ENCODE peak calls at places on chromosomes 1 and 21, in eight cellular contexts. S is body of pancreas, O is thyroid gland, G is uterus, B is IMR-90, A is A549, Q is ovary, K is heart left ventricle. J is an unnamed sample.
A peak's percentile ranks its signal among the peaks of the same experiment; 100 is the strongest.

GRCh38 chr1:237709355-237709754 is 181.4 kb downstream of the ZP4 start:
- DNase-seq in S (no peak), O (no peak), A (no peak), K (no peak), B (no peak), Q (no peak), G (no peak), J (no peak)

GRCh38 chr1:41880951-41881885 is 37.5 kb downstream of the HIVEP3 start:
- DNase-seq in B (no peak), O (no peak), S (no peak), K (no peak), G (no peak), A (no peak), Q (no peak), J (no peak)

GRCh38 chr1:26991310-26992116 is 2.0 kb upstream of the TRNP1 start:
- DNase-seq in B (peak; percentile 88), K (no peak), O (no peak), A (peak; percentile 91), S (peak; percentile 30), G (no peak), Q (no peak), J (no peak)

GRCh38 chr1:166603296-166603695 is 236.0 kb upstream of the POGK start:
- DNase-seq in K (no peak), G (no peak), S (no peak), O (no peak), B (no peak), A (no peak), Q (no peak), J (no peak)

GRCh38 chr1:207808322-207808705 is 56.5 kb downstream of the CD46 start:
- DNase-seq in A (no peak), K (no peak), G (no peak), Q (peak; percentile 33), S (no peak), B (no peak), O (no peak), J (no peak)

GRCh38 chr1:200468264-200469001 is 58.6 kb upstream of the ZNF281 start:
- DNase-seq in A (no peak), G (no peak), K (no peak), S (no peak), Q (no peak), B (peak; percentile 30), O (no peak), J (no peak)

GRCh38 chr1:224867715-224868114 is 61.8 kb upstream of the DNAH14 start:
- DNase-seq in O (no peak), K (no peak), A (no peak), S (no peak), B (no peak), G (no peak), Q (no peak), J (no peak)

GRCh38 chr21:36385233-36385908 is at the start of gene CHAF1B:
- DNase-seq in Q (peak; percentile 93), O (peak; percentile 61), A (peak; percentile 72), G (peak; percentile 83), S (peak; percentile 92), K (peak; percentile 75), B (peak; percentile 65), J (peak; percentile 85)

GRCh38 chr21:34147835-34148804 is 74.7 kb downstream of the MRPS6 start:
- DNase-seq in Q (peak; percentile 53), G (no peak), A (no peak), K (no peak), O (no peak), B (peak; percentile 33), S (no peak), J (no peak)

GRCh38 chr1:36966242-36966641 is 68.1 kb downstream of the GRIK3 start:
- DNase-seq in Q (peak; percentile 45), S (peak; percentile 19), G (no peak), K (no peak), O (no peak), A (no peak), B (peak; percentile 1), J (no peak)

GRCh38 chr1:41241748-41242644 is at the start of gene SCMH1:
- DNase-seq in K (peak; percentile 58), G (peak; percentile 53), B (peak; percentile 12), S (peak; percentile 60), O (peak; percentile 60), Q (peak; percentile 76), A (peak; percentile 30), J (peak; percentile 57)

GRCh38 chr1:26122988-26123973 is 11.7 kb downstream of the PDIK1L start:
- DNase-seq in O (no peak), K (no peak), G (no peak), A (peak; percentile 21), S (no peak), B (peak; percentile 73), Q (no peak), J (no peak)

DNA sequence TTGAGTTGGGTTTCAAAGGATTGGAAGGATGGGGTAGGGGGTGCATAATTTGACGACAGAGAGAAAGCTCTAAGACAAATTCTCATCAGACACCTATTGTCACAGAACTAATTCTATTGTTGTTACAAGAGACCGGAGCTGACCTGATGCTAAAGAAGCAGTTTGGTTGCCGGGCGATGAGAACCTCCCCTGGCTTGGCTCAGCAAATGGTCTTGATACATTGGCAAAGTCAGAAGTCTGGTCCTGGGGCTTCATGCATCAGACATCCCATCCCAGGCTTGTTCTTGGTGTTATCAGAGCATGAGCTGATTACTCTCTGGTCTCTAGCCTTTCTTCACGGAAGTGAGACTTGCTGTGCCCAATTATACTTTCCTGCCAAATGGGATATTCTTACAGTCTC is 15.4 kb downstream of the TRIM67 start:
- DNase-seq in G (no peak), A (no peak), K (no peak), B (no peak), S (no peak), Q (no peak), O (no peak), J (no peak)
- H3K27ac ChIP-seq in G (no peak overlapping the region), A (no peak overlapping the region), K (no peak overlapping the region), B (no peak overlapping the region), S (no peak overlapping the region), Q (no peak overlapping the region), O (no peak overlapping the region), J (no peak overlapping the region)

GRCh38 chr1:159987186-159987585 is 33.1 kb upstream of the SLAMF9 start:
- DNase-seq in Q (no peak), G (no peak), B (no peak), K (no peak), S (no peak), A (no peak), O (no peak), J (no peak)

GRCh38 chr1:159986531-159986930 is 32.5 kb upstream of the SLAMF9 start:
- DNase-seq in S (no peak), B (no peak), O (no peak), K (no peak), A (no peak), Q (no peak), G (no peak), J (no peak)

GRCh38 chr1:159986093-159986492 is 32.1 kb upstream of the SLAMF9 start:
- DNase-seq in O (no peak), Q (no peak), B (no peak), S (no peak), A (no peak), K (no peak), G (no peak), J (no peak)

GRCh38 chr1:159989581-159989980 is 35.5 kb upstream of the SLAMF9 start:
- DNase-seq in O (no peak), S (no peak), Q (no peak), A (no peak), B (peak; percentile 5), G (no peak), K (no peak), J (no peak)

DNA sequence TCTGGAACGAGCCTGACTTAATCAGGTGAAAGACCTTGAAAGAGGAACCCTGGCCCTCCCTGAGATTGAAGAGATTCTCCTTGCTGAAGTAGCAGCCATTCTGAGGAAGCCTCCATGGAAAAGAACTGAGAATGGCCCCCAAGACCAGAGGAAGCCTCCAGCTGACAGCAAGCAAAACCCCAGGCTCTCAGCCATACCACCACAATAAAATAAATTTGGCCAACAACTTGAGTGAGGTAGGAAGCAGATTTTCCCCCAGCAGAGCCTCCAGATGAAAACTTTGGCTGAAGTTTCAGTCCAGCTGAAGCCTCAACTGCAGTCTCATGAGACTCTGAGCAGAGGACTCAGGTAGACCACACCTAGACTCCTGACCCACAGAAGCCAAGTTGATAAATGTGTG is 34.0 kb upstream of the SLAMF9 start:
- DNase-seq in A (no peak), O (no peak), Q (no peak), B (no peak), K (no peak), G (no peak), S (no peak), J (no peak)
- TF ChIP-seq POLR2A in A (no peak), O (no peak), Q (no peak), B (no peak), K (no peak), G (no peak), S (no peak), J (no peak)

GRCh38 chr21:43814215-43815106 is 25.1 kb downstream of the RRP1 start:
- DNase-seq in B (no peak), G (no peak), K (no peak), S (peak; percentile 65), O (no peak), A (no peak), Q (no peak), J (no peak)

GRCh38 chr21:43815991-43816390 is 26.6 kb downstream of the RRP1 start:
- DNase-seq in S (no peak), A (no peak), Q (no peak), K (no peak), G (no peak), B (no peak), O (no peak), J (no peak)

GRCh38 chr21:43812957-43813730 is 23.8 kb downstream of the RRP1 start:
- DNase-seq in K (no peak), Q (no peak), G (no peak), O (no peak), A (no peak), S (no peak), B (no peak), J (no peak)

GRCh38 chr21:43816611-43817071 is 27.3 kb downstream of the RRP1 start:
- DNase-seq in A (no peak), B (no peak), O (no peak), S (no peak), G (no peak), K (no peak), Q (peak; percentile 33), J (no peak)

DNA sequence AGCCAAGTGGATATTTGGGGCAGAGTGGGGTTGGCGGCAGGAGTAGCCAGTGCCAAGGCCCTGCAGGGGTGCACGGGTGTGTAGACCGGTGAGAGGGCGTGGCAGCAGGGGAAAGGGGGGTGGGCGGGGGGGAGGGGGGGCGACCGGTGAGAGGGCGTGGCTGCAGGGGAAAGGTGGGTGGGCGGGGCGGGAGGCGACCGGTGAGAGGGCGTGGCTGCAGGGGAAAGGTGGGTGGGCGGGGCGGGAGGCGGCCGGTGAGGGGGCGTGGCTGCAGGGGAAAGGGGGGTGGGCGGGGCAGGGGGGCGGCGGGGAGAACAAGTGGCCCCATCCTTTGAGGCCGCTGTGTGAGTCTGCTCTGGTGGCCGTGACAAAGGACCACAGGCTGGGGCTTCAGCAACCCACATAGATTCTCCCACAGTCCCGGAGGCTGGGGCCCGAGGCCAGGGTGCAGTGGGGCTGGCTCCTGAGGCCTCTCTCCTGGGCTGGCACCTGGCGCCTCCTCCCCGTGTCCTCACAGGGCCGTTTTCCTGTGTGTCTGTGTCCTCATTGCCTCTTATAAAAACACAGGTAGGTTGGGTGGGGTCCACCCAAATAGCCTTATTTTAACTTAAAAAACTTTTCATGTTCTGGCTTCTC is 25.8 kb downstream of the RRP1 start:
- DNase-seq in G (no peak), K (no peak), O (no peak), A (no peak), S (no peak), B (no peak), Q (no peak), J (no peak)
- H3K4me3 ChIP-seq in G (no peak overlapping the region), K (no peak overlapping the region), O (no peak overlapping the region), A (no peak overlapping the region), S (no peak overlapping the region), B (no peak overlapping the region), Q (no peak overlapping the region), J (no peak overlapping the region)

GRCh38 chr21:28538987-28539622 is 453.6 kb downstream of the LTN1 start:
- DNase-seq in O (no peak), A (no peak), Q (no peak), B (peak; percentile 96), G (no peak), S (no peak), K (no peak), J (no peak)
- H3K27ac ChIP-seq in O (no peak overlapping the region), A (no peak overlapping the region), Q (no peak overlapping the region), B (peak overlapping the region; percentile 97), G (no peak overlapping the region), S (no peak overlapping the region), K (no peak overlapping the region), J (no peak overlapping the region)

J was measured in stomach.